ENCODE peak calls at places on chromosomes 13 and 19, in five cellular contexts. Y, P, E, M and N are unnamed samples.

GRCh38 chr13:61898207-61898606 is 482.6 kb upstream of the PCDH20 start:
- DNase-seq in Y (no peak), P (no peak), E (no peak), M (no peak), N (no peak)

GRCh38 chr19:54464624-54465266 is 1.2 kb upstream of the LENG9 start:
- DNase-seq in Y (peak), E (no peak), P (peak), M (peak), N (peak)

GRCh38 chr19:4414144-4414799 is 11.8 kb downstream of the CHAF1A start:
- DNase-seq in E (no peak), P (no peak), M (no peak), Y (no peak), N (no peak)

GRCh38 chr19:17847538-17848366 is at the start of gene JAK3:
- DNase-seq in E (peak), M (peak), Y (no peak), P (peak), N (peak)

GRCh38 chr19:53196777-53197396 is 3.7 kb upstream of the ZNF665 start:
- DNase-seq in P (peak), Y (peak), E (peak), M (peak), N (peak)

GRCh38 chr13:74191036-74191809 is 57.0 kb upstream of the KLF12 start:
- DNase-seq in E (no peak), P (no peak), Y (no peak), M (no peak), N (no peak)

GRCh38 chr13:102555914-102556553 is 40.8 kb upstream of the TPP2 start:
- DNase-seq in M (peak), P (no peak), Y (peak), E (peak), N (no peak)

GRCh38 chr13:44474122-44474910 is 100.7 kb downstream of the SERP2 start:
- DNase-seq in M (no peak), P (no peak), Y (no peak), E (no peak), N (no peak)

GRCh38 chr19:42306646-42307045 is 4.2 kb upstream of the PAFAH1B3 start:
- DNase-seq in P (no peak), M (no peak), E (no peak), Y (no peak), N (no peak)

GRCh38 chr19:42255766-42256750 is 1.1 kb upstream of the ERF start:
- DNase-seq in E (no peak), Y (peak), P (no peak), M (no peak), N (no peak)